ENCODE peak calls at places on chromosomes 7 and 10, in nine cellular contexts. X, S, Y, Z, G, I, W, J and E are unnamed samples.

GRCh38 chr7:120060283-120060682 is 212.7 kb upstream of the KCND2 start:
- DNase-seq in X (no peak), S (no peak), Y (no peak), Z (peak), G (no peak), I (no peak), W (no peak), J (no peak), E (no peak)

GRCh38 chr10:93420091-93420490 is 62.0 kb downstream of the MYOF start:
- DNase-seq in X (no peak), S (no peak), Y (no peak), Z (no peak), G (no peak), I (no peak), W (no peak), J (no peak), E (no peak)

GRCh38 chr7:123355576-123356195 is 155.9 kb upstream of the SLC13A1 start:
- DNase-seq in X (no peak), S (no peak), Y (no peak), Z (peak), G (no peak), I (no peak), W (peak), J (no peak), E (peak)

GRCh38 chr10:10209152-10209551 is 808.5 kb upstream of the CELF2 start:
- DNase-seq in X (no peak), S (no peak), Y (peak), Z (peak), G (no peak), I (peak), W (peak), J (peak), E (no peak)

GRCh38 chr7:138081868-138082267 is 5.6 kb downstream of the AKR1D1 start:
- DNase-seq in X (no peak), S (no peak), Y (no peak), Z (no peak), G (no peak), I (no peak), W (no peak), J (no peak), E (no peak)

GRCh38 chr10:84540022-84540616 is 211.7 kb downstream of the CCSER2 start:
- DNase-seq in X (peak), S (no peak), Y (no peak), Z (peak), G (no peak), I (no peak), W (no peak), J (no peak), E (no peak)

GRCh38 chr10:125003901-125004467 is 62.1 kb downstream of the ZRANB1 start:
- DNase-seq in X (no peak), S (no peak), Y (peak), Z (no peak), G (no peak), I (no peak), W (no peak), J (no peak), E (no peak)

GRCh38 chr10:65861249-65861648 is 1064.6 kb upstream of the LRRTM3 start:
- DNase-seq in X (no peak), S (peak), Y (no peak), Z (peak), G (no peak), I (no peak), W (peak), J (no peak), E (no peak)

GRCh38 chr10:69409176-69409495 is 7.6 kb downstream of the TACR2 start:
- DNase-seq in X (no peak), S (no peak), Y (no peak), Z (no peak), G (no peak), I (no peak), W (no peak), J (no peak), E (no peak)

GRCh38 chr7:76293407-76293901 is 9.0 kb upstream of the HSPB1 start:
- DNase-seq in X (no peak), S (peak), Y (no peak), Z (no peak), G (no peak), I (no peak), W (no peak), J (no peak), E (no peak)

GRCh38 chr10:79155301-79156081 is 86.7 kb downstream of the ZMIZ1 start:
- DNase-seq in X (no peak), S (peak), Y (peak), Z (peak), G (no peak), I (no peak), W (no peak), J (no peak), E (no peak)

GRCh38 chr10:6154566-6154965 is 48.2 kb upstream of the PFKFB3 start:
- DNase-seq in X (no peak), S (no peak), Y (no peak), Z (no peak), G (no peak), I (no peak), W (no peak), J (no peak), E (no peak)

GRCh38 chr7:1851731-1852531 is 181.9 kb downstream of the ELFN1 start:
- DNase-seq in X (no peak), S (no peak), Y (no peak), Z (no peak), G (no peak), I (no peak), W (no peak), J (peak), E (peak)

GRCh38 chr7:44394636-44395035 is 69.2 kb upstream of the CAMK2B start:
- DNase-seq in X (no peak), S (no peak), Y (no peak), Z (no peak), G (no peak), I (no peak), W (no peak), J (no peak), E (no peak)

GRCh38 chr7:144824360-144824759 is 11.5 kb downstream of the TPK1 start:
- DNase-seq in X (no peak), S (peak), Y (no peak), Z (peak), G (no peak), I (no peak), W (no peak), J (no peak), E (no peak)

GRCh38 chr10:24242562-24242961 is 33.6 kb downstream of the KIAA1217 start:
- DNase-seq in X (no peak), S (no peak), Y (no peak), Z (no peak), G (no peak), I (no peak), W (no peak), J (no peak), E (no peak)

GRCh38 chr7:77406421-77406820 is 9.7 kb downstream of the GSAP start:
- DNase-seq in X (no peak), S (no peak), Y (no peak), Z (no peak), G (no peak), I (no peak), W (no peak), J (no peak), E (no peak)

GRCh38 chr7:77403957-77404356 is 12.2 kb downstream of the GSAP start:
- DNase-seq in X (no peak), S (no peak), Y (no peak), Z (no peak), G (no peak), I (no peak), W (no peak), J (no peak), E (no peak)

GRCh38 chr7:77404635-77405034 is 11.5 kb downstream of the GSAP start:
- DNase-seq in X (no peak), S (no peak), Y (no peak), Z (no peak), G (no peak), I (no peak), W (no peak), J (no peak), E (no peak)

GRCh38 chr7:77399838-77400237 is 16.3 kb downstream of the GSAP start:
- DNase-seq in X (no peak), S (no peak), Y (no peak), Z (no peak), G (no peak), I (no peak), W (no peak), J (no peak), E (no peak)

GRCh38 chr7:77402818-77403217 is 13.3 kb downstream of the GSAP start:
- DNase-seq in X (no peak), S (no peak), Y (no peak), Z (no peak), G (no peak), I (no peak), W (no peak), J (no peak), E (no peak)
- H3K4me3 ChIP-seq in X (no peak), S (no peak), Y (no peak), Z (no peak), G (no peak), I (no peak), W (no peak), J (no peak), E (no peak)

GRCh38 chr10:94545277-94546057 is at the start of gene HELLS:
- DNase-seq in X (no peak), S (peak), Y (peak), Z (peak), G (no peak), I (peak), W (peak), J (peak), E (peak)
- TF ChIP-seq CTCF in X (no peak), S (no peak), Y (peak), Z (no peak), G (no peak), I (no peak), W (no peak), J (peak), E (no peak)

DNA sequence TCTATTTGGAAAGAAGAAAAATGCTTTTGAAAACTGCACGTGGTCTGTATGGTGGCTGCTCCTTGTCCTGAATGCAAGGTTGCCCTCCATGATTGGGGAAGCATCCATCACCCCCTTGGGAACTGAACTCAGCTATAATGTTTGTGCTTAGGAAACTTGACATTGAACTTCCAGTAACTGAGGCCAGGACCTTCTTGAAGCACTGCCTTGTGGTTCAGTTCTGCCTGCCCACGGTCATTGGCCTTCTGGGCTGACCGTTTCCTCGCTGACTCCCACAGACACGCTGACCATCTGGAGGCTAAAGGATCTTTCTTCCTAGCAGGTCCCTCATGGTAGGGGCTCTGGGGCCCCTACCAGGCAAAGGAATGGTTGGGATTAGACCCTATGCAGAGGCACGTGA is 247.8 kb downstream of the CAMK1D start:
- DNase-seq in X (no peak), S (no peak), Y (no peak), Z (no peak), G (no peak), I (no peak), W (no peak), J (no peak), E (no peak)
- H3K4me3 ChIP-seq in X (no peak), S (no peak), Y (no peak), Z (no peak), G (no peak), I (no peak), W (no peak), J (no peak), E (no peak)

GRCh38 chr10:72092171-72092924 is 4.0 kb upstream of the SPOCK2 start:
- DNase-seq in X (no peak), S (no peak), Y (no peak), Z (no peak), G (no peak), I (no peak), W (no peak), J (no peak), E (no peak)
- TF ChIP-seq CTCF in X (no peak), S (no peak), Y (no peak), Z (no peak), G (no peak), I (no peak), W (no peak), J (no peak), E (no peak)

GRCh38 chr7:19098510-19098909 is 18.9 kb downstream of the TWIST1 start:
- DNase-seq in X (no peak), S (no peak), Y (no peak), Z (no peak), G (no peak), I (no peak), W (no peak), J (no peak), E (no peak)

GRCh38 chr7:19095461-19095860 is 22.0 kb downstream of the TWIST1 start:
- DNase-seq in X (no peak), S (no peak), Y (no peak), Z (no peak), G (no peak), I (no peak), W (no peak), J (no peak), E (no peak)

GRCh38 chr7:19099194-19099593 is 18.2 kb downstream of the TWIST1 start:
- DNase-seq in X (no peak), S (no peak), Y (no peak), Z (no peak), G (no peak), I (no peak), W (no peak), J (no peak), E (no peak)

GRCh38 chr7:19094971-19095370 is 22.5 kb downstream of the TWIST1 start:
- DNase-seq in X (no peak), S (no peak), Y (no peak), Z (no peak), G (no peak), I (no peak), W (no peak), J (no peak), E (no peak)

DNA sequence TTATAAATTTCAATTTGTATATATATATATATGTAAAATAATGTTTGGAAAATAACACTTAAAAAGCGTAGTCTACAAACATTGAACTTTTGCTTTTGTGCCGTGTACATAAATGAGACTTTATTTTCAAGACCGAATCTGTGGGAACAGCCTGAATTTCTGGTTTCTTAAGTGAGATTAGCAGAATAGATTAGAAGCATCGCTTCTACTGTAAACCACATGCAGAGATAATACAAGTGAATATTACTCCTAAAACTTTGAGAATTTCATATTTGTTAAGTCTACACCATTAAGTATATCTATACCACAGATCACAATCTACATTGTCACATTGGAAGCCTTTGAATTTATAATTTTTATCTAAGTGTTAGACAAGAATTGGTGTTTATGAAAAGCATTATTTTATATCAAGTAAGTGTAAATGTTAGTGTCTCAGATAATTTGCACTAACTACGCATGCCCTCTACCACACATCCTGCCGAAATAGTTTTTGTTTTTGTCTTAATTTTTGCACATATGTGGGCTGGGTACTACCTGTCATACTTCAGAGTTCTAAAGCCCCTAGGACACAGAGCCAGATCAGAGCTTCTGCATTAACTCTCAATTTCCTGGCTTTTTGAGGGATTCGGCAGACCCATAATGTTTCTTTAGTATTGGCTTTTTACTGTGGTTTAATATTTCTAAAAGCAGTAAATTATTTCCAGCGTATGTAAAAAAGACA is 20.1 kb downstream of the TWIST1 start:
- DNase-seq in X (no peak), S (no peak), Y (no peak), Z (no peak), G (no peak), I (no peak), W (no peak), J (no peak), E (no peak)
- H3K4me3 ChIP-seq in X (peak), S (no peak), Y (no peak), Z (no peak), G (no peak), I (no peak), W (no peak), J (no peak), E (peak)